ENCODE peak calls at places on chromosomes 6 and 20, in seven cellular contexts. W is body of pancreas, R is dorsolateral prefrontal cortex, P is PC-3, L is Peyer's patch, C is bronchial epithelial cell, G is lung. V is an unnamed sample.

GRCh38 chr6:15131234-15132195 is 114.4 kb upstream of the JARID2 start:
- DNase-seq in P (no peak), R (no peak), W (no peak), L (no peak), G (no peak), C (no peak), V (no peak)

GRCh38 chr20:45911486-45912343 is at the start of gene PLTP:
- DNase-seq in P (peak; percentile 38), C (no peak), G (peak; percentile 51), R (peak; percentile 60), W (peak; percentile 65), L (peak; percentile 54), V (no peak)

GRCh38 chr6:47343631-47344421 is 34.1 kb upstream of the TNFRSF21 start:
- DNase-seq in R (no peak), C (no peak), L (no peak), P (no peak), G (no peak), W (no peak), V (no peak)

GRCh38 chr6:170234419-170234818 is 56.5 kb downstream of the DLL1 start:
- DNase-seq in L (no peak), G (no peak), P (no peak), R (no peak), W (no peak), C (no peak), V (no peak)

GRCh38 chr20:32036716-32037355 is 15.2 kb upstream of the HCK start:
- DNase-seq in W (no peak), C (no peak), L (no peak), P (no peak), R (no peak), G (no peak), V (no peak)

GRCh38 chr20:44601801-44602204 is 19.4 kb downstream of the PKIG start:
- DNase-seq in W (no peak), R (no peak), L (no peak), C (no peak), P (no peak), G (no peak), V (peak; percentile 40)

GRCh38 chr6:163262080-163262479 is 152.4 kb upstream of the QKI start:
- DNase-seq in C (no peak), W (no peak), P (no peak), G (no peak), L (no peak), R (no peak), V (no peak)

GRCh38 chr20:41259309-41259708 is 58.2 kb downstream of the ZHX3 start:
- DNase-seq in C (no peak), L (no peak), W (no peak), G (no peak), P (no peak), R (no peak), V (no peak)

GRCh38 chr20:8790442-8791074 is 278.3 kb upstream of the PLCB4 start:
- DNase-seq in W (peak; percentile 50), C (peak; percentile 49), R (no peak), P (peak; percentile 81), L (no peak), G (no peak), V (no peak)

GRCh38 chr6:139883776-139884175 is 509.3 kb upstream of the CITED2 start:
- DNase-seq in L (no peak), C (no peak), P (no peak), W (no peak), R (no peak), G (no peak), V (no peak)

GRCh38 chr6:155187096-155187495 is 76.7 kb upstream of the CLDN20 start:
- DNase-seq in C (no peak), W (no peak), R (no peak), P (no peak), L (no peak), G (no peak), V (no peak)

GRCh38 chr6:142323377-142323776 is 21.6 kb downstream of the ADGRG6 start:
- DNase-seq in R (no peak), P (peak; percentile 98), L (no peak), G (no peak), C (peak; percentile 100), W (no peak), V (no peak)

GRCh38 chr20:51366155-51366886 is 176.2 kb downstream of the NFATC2 start:
- DNase-seq in C (peak; percentile 95), G (peak; percentile 57), L (no peak), W (peak; percentile 46), P (peak; percentile 94), R (no peak), V (peak; percentile 100)

GRCh38 chr6:17867880-17868279 is 119.6 kb downstream of the KIF13A start:
- DNase-seq in G (no peak), L (no peak), P (peak; percentile 62), C (peak; percentile 45), R (no peak), W (no peak), V (peak; percentile 53)

GRCh38 chr6:67667640-67668422 is 967.3 kb upstream of the ADGRB3 start:
- DNase-seq in W (no peak), G (no peak), L (no peak), P (no peak), R (no peak), C (no peak), V (no peak)

GRCh38 chr6:19210849-19211590 is 626.1 kb upstream of the ID4 start:
- DNase-seq in G (no peak), C (no peak), W (peak; percentile 28), L (no peak), P (peak; percentile 5), R (no peak), V (no peak)

GRCh38 chr6:18503588-18504231 is 116.6 kb downstream of the RNF144B start:
- DNase-seq in G (peak; percentile 68), L (peak; percentile 43), R (peak; percentile 65), C (peak; percentile 79), P (peak; percentile 81), W (peak; percentile 68), V (peak; percentile 25)

GRCh38 chr20:1567392-1568165 is 10.1 kb upstream of the SIRPD start:
- DNase-seq in C (peak; percentile 96), G (no peak), L (no peak), P (peak; percentile 99), R (no peak), W (no peak), V (peak; percentile 32)

GRCh38 chr6:168607272-168608112 is 166.5 kb downstream of the SMOC2 start:
- DNase-seq in W (no peak), C (peak; percentile 44), R (no peak), L (no peak), G (peak; percentile 74), P (no peak), V (no peak)

GRCh38 chr6:137707590-137708360 is 159.3 kb upstream of the TNFAIP3 start:
- DNase-seq in L (peak; percentile 76), G (peak; percentile 63), W (peak; percentile 53), C (peak; percentile 88), P (peak; percentile 73), R (no peak), V (no peak)

GRCh38 chr6:107107791-107108190 is 7.5 kb downstream of the BEND3 start:
- DNase-seq in W (no peak), L (no peak), R (no peak), P (no peak), G (no peak), C (no peak), V (no peak)

GRCh38 chr6:112109267-112109666 is 21.9 kb downstream of the FAM229B start:
- DNase-seq in G (no peak), C (no peak), L (no peak), W (no peak), P (no peak), R (no peak), V (no peak)

GRCh38 chr6:3751730-3752537 is 421 bp upstream of the PXDC1 start:
- DNase-seq in G (peak; percentile 88), W (peak; percentile 81), P (peak; percentile 88), L (peak; percentile 80), C (peak; percentile 68), R (peak; percentile 80), V (peak; percentile 58)

GRCh38 chr6:123850555-123850954 is 46.9 kb downstream of the NKAIN2 start:
- DNase-seq in L (no peak), R (no peak), W (no peak), G (no peak), C (no peak), P (no peak), V (no peak)

GRCh38 chr20:25750765-25751696 is 54.4 kb upstream of the ZNF337 start:
- DNase-seq in C (peak; percentile 26), W (peak; percentile 69), R (peak; percentile 55), G (peak; percentile 68), L (no peak), P (peak; percentile 61), V (no peak)

GRCh38 chr6:28979679-28980078 is 25.4 kb downstream of the ZNF311 start:
- DNase-seq in W (no peak), C (no peak), G (no peak), P (no peak), L (no peak), R (no peak), V (no peak)
- H3K4me3 ChIP-seq in W (no peak overlapping the region), C (no peak overlapping the region), G (no peak overlapping the region), P (no peak overlapping the region), L (no peak overlapping the region), R (no peak overlapping the region), V (no peak overlapping the region)

DNA sequence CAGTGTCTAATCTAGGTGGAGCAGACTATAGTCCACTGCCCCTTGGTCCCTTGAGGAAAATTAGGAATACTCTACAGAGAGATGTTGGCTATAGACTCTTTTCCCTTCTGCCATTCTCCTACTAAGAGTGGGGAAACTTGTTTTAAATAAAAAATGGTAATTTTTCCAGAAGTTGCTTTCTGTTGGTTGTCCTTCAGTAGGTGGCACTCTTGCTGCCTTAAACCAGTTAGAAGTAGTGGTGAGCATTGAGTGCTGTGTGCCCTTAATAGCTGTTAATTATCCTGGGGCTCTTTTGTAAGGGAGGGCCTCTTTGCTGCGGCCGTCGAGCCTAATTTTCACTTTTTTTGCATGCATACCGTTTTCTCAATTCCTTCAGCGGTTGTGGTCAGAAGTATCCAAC is 2.8 kb downstream of the CMTR1 start:
- DNase-seq in C (no peak), L (no peak), W (no peak), R (no peak), G (no peak), P (no peak), V (no peak)
- TF ChIP-seq CTCF in C (no peak), L (no peak), W (no peak), R (no peak), G (no peak), P (peak; percentile 38), V (no peak)

GRCh38 chr20:37755665-37756064 is 61.8 kb downstream of the CTNNBL1 start:
- DNase-seq in P (no peak), W (no peak), L (no peak), R (peak; percentile 60), G (no peak), C (no peak), V (no peak)
- H3K27me3 ChIP-seq in P (no peaks in the 10 kb centered on the region), W (no peaks in the 10 kb centered on the region), L (no peaks in the 10 kb centered on the region), R (no peaks in the 10 kb centered on the region), G (no peaks in the 10 kb centered on the region), C (no peaks in the 10 kb centered on the region), V (no peaks in the 10 kb centered on the region)

GRCh38 chr20:63958471-63958870 is 2.3 kb upstream of the UCKL1 start:
- DNase-seq in L (no peak), C (no peak), R (no peak), W (no peak), G (no peak), P (no peak), V (no peak)

GRCh38 chr20:63957004-63957689 is 931 bp upstream of the UCKL1 start:
- DNase-seq in R (peak; percentile 70), L (peak; percentile 59), C (peak; percentile 60), P (peak; percentile 79), G (peak; percentile 64), W (peak; percentile 58), V (no peak)

GRCh38 chr20:63958964-63959698 is 2.9 kb upstream of the UCKL1 start:
- DNase-seq in C (no peak), P (no peak), R (no peak), G (no peak), L (no peak), W (no peak), V (no peak)

GRCh38 chr20:63956664-63957003 is 418 bp upstream of the UCKL1 start:
- DNase-seq in L (no peak), P (peak; percentile 11), C (no peak), W (no peak), R (no peak), G (no peak), V (no peak)

GRCh38 chr20:63957690-63958441 is 1.6 kb upstream of the UCKL1 start:
- DNase-seq in P (peak; percentile 50), W (no peak), R (no peak), L (no peak), G (no peak), C (peak; percentile 59), V (no peak)
- H3K4me3 ChIP-seq in P (no peak overlapping the region), W (no peak overlapping the region), R (no peak overlapping the region), L (peak overlapping the region; percentile 66), G (no peak overlapping the region), C (peak overlapping the region; percentile 53), V (no peak overlapping the region)

V was measured in BJ.